ENCODE peak calls at places on chromosomes 16 and 17, in six cellular contexts. P is breast epithelium, D is GM06990, Z is lower lobe of right lung, L is heart left ventricle, K is testis. Y is an unnamed sample.

GRCh38 chr16:67580202-67580601 is 17.9 kb downstream of the CTCF start:
- DNase-seq in P (no peak), L (no peak), Z (no peak), D (no peak), K (no peak), Y (no peak)

GRCh38 chr16:8919089-8919933 is 37.2 kb downstream of the LITAFD start:
- DNase-seq in L (no peak), D (no peak), K (no peak), P (no peak), Z (no peak), Y (no peak)

GRCh38 chr17:11705111-11705510 is 106.8 kb downstream of the DNAH9 start:
- DNase-seq in L (no peak), Z (no peak), P (no peak), D (no peak), K (no peak), Y (no peak)

GRCh38 chr17:61470530-61471136 is 18.4 kb downstream of the TBX4 start:
- DNase-seq in L (no peak), Z (no peak), K (no peak), P (no peak), D (no peak), Y (no peak)

GRCh38 chr16:3256876-3257465 is 538 bp upstream of the MEFV start:
- DNase-seq in K (no peak), P (no peak), L (no peak), D (no peak), Z (no peak), Y (peak)

GRCh38 chr16:13873835-13874438 is 46.0 kb upstream of the ERCC4 start:
- DNase-seq in Z (no peak), P (no peak), D (no peak), L (no peak), K (no peak), Y (peak)

GRCh38 chr16:57341062-57341440 is 17.5 kb upstream of the CCL22 start:
- DNase-seq in L (no peak), P (no peak), K (no peak), Z (no peak), D (peak), Y (no peak)

GRCh38 chr17:72937687-72938086 is 154.8 kb downstream of the SLC39A11 start:
- DNase-seq in K (no peak), Z (no peak), L (no peak), P (no peak), D (no peak), Y (peak)

GRCh38 chr16:268141-269053 is 7.3 kb downstream of the RGS11 start:
- DNase-seq in L (no peak), P (no peak), D (peak), Z (no peak), K (no peak), Y (no peak)

GRCh38 chr17:49995055-49995738 is at the start of gene DLX3:
- DNase-seq in D (no peak), L (peak), Z (peak), P (peak), K (peak), Y (peak)

GRCh38 chr17:70127221-70127873 is 42.0 kb upstream of the KCNJ2 start:
- DNase-seq in L (no peak), P (no peak), Z (no peak), D (no peak), K (no peak), Y (no peak)

GRCh38 chr16:65538945-65539344 is 417.1 kb upstream of the CDH11 start:
- DNase-seq in D (no peak), P (no peak), L (no peak), K (no peak), Z (no peak), Y (peak)

GRCh38 chr17:55334285-55334684 is 69.5 kb downstream of the HLF start:
- DNase-seq in L (no peak), D (no peak), Z (no peak), K (no peak), P (no peak), Y (peak)

GRCh38 chr16:17318200-17318599 is 152.6 kb downstream of the XYLT1 start:
- DNase-seq in L (no peak), Z (no peak), K (peak), D (no peak), P (no peak), Y (peak)

GRCh38 chr16:27238016-27238587 is 30.5 kb downstream of the NSMCE1 start:
- DNase-seq in Z (peak), K (no peak), L (no peak), P (peak), D (no peak), Y (no peak)

GRCh38 chr16:57745768-57746167 is 10.2 kb downstream of the KATNB1 start:
- DNase-seq in K (no peak), Z (no peak), L (no peak), P (no peak), D (no peak), Y (no peak)

GRCh38 chr16:49462356-49462988 is 88.9 kb downstream of the C16orf78 start:
- DNase-seq in P (no peak), L (peak), Z (no peak), K (no peak), D (no peak), Y (no peak)

GRCh38 chr17:44623070-44623725 is 33.1 kb upstream of the MEIOC start:
- DNase-seq in D (no peak), K (no peak), P (no peak), Z (no peak), L (no peak), Y (no peak)

GRCh38 chr17:10117581-10118001 is 80.8 kb downstream of the GAS7 start:
- DNase-seq in D (no peak), Z (peak), P (no peak), K (no peak), L (peak), Y (no peak)

GRCh38 chr16:6629110-6629509 is 703.5 kb upstream of the RBFOX1 start:
- DNase-seq in L (no peak), Z (no peak), P (no peak), D (no peak), K (no peak), Y (no peak)

GRCh38 chr17:45702666-45703266 is 81.4 kb upstream of the CRHR1 start:
- DNase-seq in D (no peak), L (no peak), P (no peak), Z (no peak), K (no peak), Y (peak)

GRCh38 chr16:56817056-56817455 is 48.0 kb upstream of the SLC12A3 start:
- DNase-seq in D (no peak), K (no peak), L (no peak), Z (no peak), P (no peak), Y (no peak)

GRCh38 chr16:85936761-85937343 is 37.9 kb downstream of the IRF8 start:
- DNase-seq in Z (no peak), D (no peak), K (no peak), L (no peak), P (no peak), Y (no peak)

GRCh38 chr16:85940214-85940613 is 41.3 kb downstream of the IRF8 start:
- DNase-seq in K (no peak), D (no peak), Z (no peak), L (no peak), P (no peak), Y (no peak)

GRCh38 chr16:85935391-85935956 is 36.5 kb downstream of the IRF8 start:
- DNase-seq in K (no peak), Z (no peak), D (no peak), L (no peak), P (no peak), Y (no peak)

GRCh38 chr16:85934210-85934609 is 35.2 kb downstream of the IRF8 start:
- DNase-seq in P (no peak), D (no peak), K (no peak), Z (no peak), L (no peak), Y (no peak)

GRCh38 chr16:85935957-85936760 is 37.2 kb downstream of the IRF8 start:
- DNase-seq in P (no peak), D (peak), L (no peak), Z (no peak), K (no peak), Y (no peak)
- H3K4me3 ChIP-seq in P (no peak), D (peak), L (no peak), Z (no peak), K (no peak), Y (no peak)

GRCh38 chr17:79721993-79722671 is 8.6 kb upstream of the ENPP7 start:
- DNase-seq in P (no peak), K (no peak), D (no peak), L (no peak), Z (no peak), Y (peak)
- TF ChIP-seq CTCF in P (no peak), K (no peak), D (no peak), L (no peak), Z (no peak), Y (no peak)

GRCh38 chr16:2025878-2026460 is 733 bp upstream of the NHERF2 start:
- DNase-seq in K (no peak), Z (no peak), L (peak), P (no peak), D (no peak), Y (no peak)
- H3K4me3 ChIP-seq in K (no peak), Z (peak), L (peak), P (peak), D (no peak), Y (peak)

GRCh38 chr17:75405365-75406221 is at the start of gene GRB2:
- DNase-seq in D (peak), P (peak), K (peak), Z (peak), L (peak), Y (peak)
- TF ChIP-seq CTCF in D (no peak), P (no peak), K (peak), Z (no peak), L (no peak), Y (no peak)

DNA sequence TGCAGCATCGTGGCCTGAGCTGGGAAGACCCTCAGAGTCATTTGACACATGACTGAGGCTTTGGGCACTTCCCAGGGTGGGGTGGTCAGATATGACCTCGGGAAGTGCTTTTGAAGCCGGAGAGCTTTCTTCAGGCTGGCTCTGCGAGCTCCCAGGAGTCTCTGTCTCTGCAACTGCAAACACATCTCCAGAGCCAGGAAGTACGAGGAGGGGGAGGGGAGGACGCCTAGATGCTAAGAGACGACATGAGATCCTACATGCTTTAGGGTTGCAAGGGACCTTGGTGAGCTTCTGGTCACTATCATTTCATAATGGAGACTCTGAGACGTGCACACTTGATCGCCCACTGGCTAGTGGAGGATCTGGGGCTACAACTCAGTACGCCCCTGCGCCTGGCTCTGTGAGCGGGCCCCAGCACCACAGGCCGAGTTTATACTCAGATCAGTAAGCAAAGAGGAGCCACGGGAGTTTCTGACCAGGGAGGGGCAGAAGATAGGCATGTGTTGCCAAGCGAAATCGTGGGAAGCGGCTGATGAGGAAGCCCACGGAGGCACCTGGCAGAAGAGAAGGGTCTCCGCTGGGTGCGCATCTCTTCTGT is 527 bp upstream of the MGAT5B start:
- DNase-seq in D (no peak), L (no peak), Z (no peak), P (no peak), K (peak), Y (peak)
- H3K4me3 ChIP-seq in D (no peak), L (no peak), Z (no peak), P (peak), K (peak), Y (peak)

DNA sequence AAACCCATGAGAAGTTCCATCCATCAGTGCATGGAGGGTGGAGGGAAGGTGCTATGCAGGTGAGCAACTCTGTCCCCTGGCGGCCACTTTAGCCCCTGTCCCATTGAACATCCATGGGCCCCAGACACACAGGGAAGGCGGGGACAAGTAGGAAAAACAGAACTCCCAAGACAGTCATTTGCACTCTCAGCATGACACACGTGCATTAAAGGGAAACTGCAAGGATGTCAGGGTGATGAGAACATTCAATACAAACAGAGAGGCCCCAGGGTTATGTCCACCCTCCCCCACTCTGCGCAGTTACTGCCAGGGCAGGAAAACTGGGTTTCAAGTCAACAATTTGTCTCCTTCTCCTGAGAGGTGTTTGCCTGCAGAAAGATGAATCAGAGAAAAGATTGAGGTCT is 44.0 kb upstream of the AKTIP start:
- DNase-seq in D (no peak), L (no peak), Z (no peak), P (peak), K (no peak), Y (peak)
- TF ChIP-seq CTCF in D (peak), L (no peak), Z (no peak), P (no peak), K (no peak), Y (peak)